ENCODE peak calls at places on chromosome 22, in six cellular contexts. One of them, this sample, is unnamed.

GRCh38 chr22:38628444-38628843 is 27.7 kb downstream of the FAM227A start:
- DNase-seq in GM23248: no peak
- DNase-seq in HT1080: no peak
- DNase-seq in RWPE1: no peak
- DNase-seq in GDM1: no peak
- DNase-seq in posterior cingulate gyrus: no peak
- DNase-seq in this sample: no peak

GRCh38 chr22:44351685-44352377 is 39.1 kb upstream of the SHISAL1 start:
- DNase-seq in GM23248: peak; percentile 97
- DNase-seq in HT1080: peak; percentile 80
- DNase-seq in RWPE1: peak; percentile 76
- DNase-seq in GDM1: no peak
- DNase-seq in posterior cingulate gyrus: no peak
- DNase-seq in this sample: no peak

GRCh38 chr22:43136255-43136654 is 6.9 kb downstream of the MCAT start:
- DNase-seq in GM23248: peak; percentile 47
- DNase-seq in HT1080: no peak
- DNase-seq in RWPE1: no peak
- DNase-seq in GDM1: peak; percentile 13
- DNase-seq in posterior cingulate gyrus: no peak
- DNase-seq in this sample: no peak

GRCh38 chr22:46964773-46965550 is 202.5 kb downstream of the TBC1D22A start:
- DNase-seq in GM23248: no peak
- DNase-seq in HT1080: no peak
- DNase-seq in RWPE1: no peak
- DNase-seq in GDM1: no peak
- DNase-seq in posterior cingulate gyrus: no peak
- DNase-seq in this sample: no peak

GRCh38 chr22:20551805-20552449 is 44.5 kb downstream of the MED15 start:
- DNase-seq in GM23248: peak; percentile 60
- DNase-seq in HT1080: no peak
- DNase-seq in RWPE1: no peak
- DNase-seq in GDM1: no peak
- DNase-seq in posterior cingulate gyrus: peak; percentile 40
- DNase-seq in this sample: peak; percentile 43

GRCh38 chr22:50621491-50621880 is 6.5 kb downstream of the ARSA start:
- DNase-seq in GM23248: no peak
- DNase-seq in HT1080: no peak
- DNase-seq in RWPE1: no peak
- DNase-seq in GDM1: peak; percentile 61
- DNase-seq in posterior cingulate gyrus: no peak
- DNase-seq in this sample: no peak

GRCh38 chr22:22171357-22172218 is 73.0 kb upstream of the VPREB1 start:
- DNase-seq in GM23248: peak; percentile 21
- DNase-seq in HT1080: peak; percentile 15
- DNase-seq in RWPE1: peak; percentile 2
- DNase-seq in GDM1: no peak
- DNase-seq in posterior cingulate gyrus: no peak
- DNase-seq in this sample: no peak

GRCh38 chr22:50622723-50623327 is 5.1 kb downstream of the ARSA start:
- DNase-seq in GM23248: no peak
- DNase-seq in HT1080: no peak
- DNase-seq in RWPE1: no peak
- DNase-seq in GDM1: no peak
- DNase-seq in posterior cingulate gyrus: no peak
- DNase-seq in this sample: no peak

GRCh38 chr22:19291218-19291579 is 320 bp downstream of the CLTCL1 start:
- DNase-seq in GM23248: peak; percentile 71
- DNase-seq in HT1080: peak; percentile 23
- DNase-seq in RWPE1: no peak
- DNase-seq in GDM1: no peak
- DNase-seq in posterior cingulate gyrus: no peak
- DNase-seq in this sample: no peak

GRCh38 chr22:18059991-18060390 is 17.8 kb upstream of the PEX26 start:
- DNase-seq in GM23248: no peak
- DNase-seq in HT1080: no peak
- DNase-seq in RWPE1: no peak
- DNase-seq in GDM1: no peak
- DNase-seq in posterior cingulate gyrus: no peak
- DNase-seq in this sample: no peak

GRCh38 chr22:26320469-26320868 is 108.6 kb upstream of the ASPHD2 start:
- DNase-seq in GM23248: peak; percentile 39
- DNase-seq in HT1080: no peak
- DNase-seq in RWPE1: no peak
- DNase-seq in GDM1: no peak
- DNase-seq in posterior cingulate gyrus: no peak
- DNase-seq in this sample: no peak

GRCh38 chr22:37894939-37895670 is 11.0 kb upstream of the MICALL1 start:
- DNase-seq in GM23248: no peak
- DNase-seq in HT1080: no peak
- DNase-seq in RWPE1: no peak
- DNase-seq in GDM1: no peak
- DNase-seq in posterior cingulate gyrus: no peak
- DNase-seq in this sample: no peak

GRCh38 chr22:23113067-23113846 is 28.5 kb downstream of the RSPH14 start:
- DNase-seq in GM23248: no peak
- DNase-seq in HT1080: no peak
- DNase-seq in RWPE1: no peak
- DNase-seq in GDM1: no peak
- DNase-seq in posterior cingulate gyrus: peak; percentile 71
- DNase-seq in this sample: peak; percentile 63

GRCh38 chr22:41822289-41823057 is 10.4 kb upstream of the SREBF2 start:
- DNase-seq in GM23248: peak; percentile 80
- DNase-seq in HT1080: peak; percentile 79
- DNase-seq in RWPE1: peak; percentile 64
- DNase-seq in GDM1: peak; percentile 16
- DNase-seq in posterior cingulate gyrus: no peak
- DNase-seq in this sample: no peak

GRCh38 chr22:32411829-32412592 is at the start of gene RTCB:
- DNase-seq in GM23248: peak; percentile 95
- DNase-seq in HT1080: peak; percentile 82
- DNase-seq in RWPE1: peak; percentile 50
- DNase-seq in GDM1: peak; percentile 77
- DNase-seq in posterior cingulate gyrus: peak; percentile 87
- DNase-seq in this sample: peak; percentile 87

GRCh38 chr22:49476800-49477400 is 350.8 kb downstream of the BRD1 start:
- DNase-seq in GM23248: no peak
- DNase-seq in HT1080: no peak
- DNase-seq in RWPE1: no peak
- DNase-seq in GDM1: no peak
- DNase-seq in posterior cingulate gyrus: no peak
- DNase-seq in this sample: no peak

GRCh38 chr22:38243007-38243775 is 29.6 kb downstream of the TMEM184B start:
- DNase-seq in GM23248: no peak
- DNase-seq in HT1080: no peak
- DNase-seq in RWPE1: peak; percentile 33
- DNase-seq in GDM1: no peak
- DNase-seq in posterior cingulate gyrus: no peak
- DNase-seq in this sample: peak; percentile 62

GRCh38 chr22:45884201-45885067 is 92.5 kb downstream of the WNT7B start:
- DNase-seq in GM23248: no peak
- DNase-seq in HT1080: no peak
- DNase-seq in RWPE1: no peak
- DNase-seq in GDM1: no peak
- DNase-seq in posterior cingulate gyrus: no peak
- DNase-seq in this sample: no peak

GRCh38 chr22:20783844-20784723 is 10.2 kb downstream of the SERPIND1 start:
- DNase-seq in GM23248: peak; percentile 70
- DNase-seq in HT1080: peak; percentile 82
- DNase-seq in RWPE1: peak; percentile 17
- DNase-seq in GDM1: peak; percentile 27
- DNase-seq in posterior cingulate gyrus: no peak
- DNase-seq in this sample: no peak

GRCh38 chr22:23772315-23773246 is at the start of gene MMP11:
- DNase-seq in GM23248: peak; percentile 70
- DNase-seq in HT1080: no peak
- DNase-seq in RWPE1: peak; percentile 44
- DNase-seq in GDM1: no peak
- DNase-seq in posterior cingulate gyrus: no peak
- DNase-seq in this sample: no peak

GRCh38 chr22:27663812-27664211 is 137.7 kb downstream of the MN1 start:
- DNase-seq in GM23248: peak; percentile 28
- DNase-seq in HT1080: peak; percentile 42
- DNase-seq in RWPE1: no peak
- DNase-seq in GDM1: peak; percentile 20
- DNase-seq in posterior cingulate gyrus: no peak
- DNase-seq in this sample: no peak

GRCh38 chr22:31611065-31611760 is 50.8 kb downstream of the PISD start:
- DNase-seq in GM23248: no peak
- DNase-seq in HT1080: no peak
- DNase-seq in RWPE1: no peak
- DNase-seq in GDM1: no peak
- DNase-seq in posterior cingulate gyrus: no peak
- DNase-seq in this sample: no peak

GRCh38 chr22:36197065-36197440 is 4.6 kb downstream of the APOL4 start:
- DNase-seq in GM23248: peak; percentile 47
- DNase-seq in HT1080: peak; percentile 55
- DNase-seq in RWPE1: no peak
- DNase-seq in GDM1: peak; percentile 22
- DNase-seq in posterior cingulate gyrus: no peak
- DNase-seq in this sample: peak; percentile 15

GRCh38 chr22:42893366-42894150 is 36.5 kb upstream of the ARFGAP3 start:
- DNase-seq in GM23248: no peak
- DNase-seq in HT1080: no peak
- DNase-seq in RWPE1: no peak
- DNase-seq in GDM1: no peak
- DNase-seq in posterior cingulate gyrus: no peak
- DNase-seq in this sample: no peak

GRCh38 chr22:29225422-29226090 is 19.9 kb downstream of the EMID1 start:
- DNase-seq in GM23248: peak; percentile 69
- DNase-seq in HT1080: peak; percentile 14
- DNase-seq in RWPE1: no peak
- DNase-seq in GDM1: no peak
- DNase-seq in posterior cingulate gyrus: no peak
- DNase-seq in this sample: no peak

GRCh38 chr22:45308624-45309421 is 911 bp upstream of the FAM118A start:
- DNase-seq in GM23248: no peak
- DNase-seq in HT1080: no peak
- DNase-seq in RWPE1: no peak
- DNase-seq in GDM1: no peak
- DNase-seq in posterior cingulate gyrus: no peak
- DNase-seq in this sample: no peak

GRCh38 chr22:20648306-20648903 is 125.5 kb upstream of the SERPIND1 start:
- DNase-seq in GM23248: no peak
- DNase-seq in HT1080: no peak
- DNase-seq in RWPE1: no peak
- DNase-seq in GDM1: no peak
- DNase-seq in posterior cingulate gyrus: no peak
- DNase-seq in this sample: no peak

GRCh38 chr22:41382098-41382578 is 396 bp downstream of the TEF start:
- DNase-seq in GM23248: peak; percentile 72
- DNase-seq in HT1080: no peak
- DNase-seq in RWPE1: peak; percentile 57
- DNase-seq in GDM1: no peak
- DNase-seq in posterior cingulate gyrus: peak; percentile 64
- DNase-seq in this sample: peak; percentile 82

GRCh38 chr22:41831383-41831782 is 1.5 kb upstream of the SREBF2 start:
- DNase-seq in GM23248: peak; percentile 54
- DNase-seq in HT1080: no peak
- DNase-seq in RWPE1: no peak
- DNase-seq in GDM1: peak; percentile 13
- DNase-seq in posterior cingulate gyrus: no peak
- DNase-seq in this sample: no peak

GRCh38 chr22:45444168-45444567 is 30.7 kb downstream of the RIBC2 start:
- DNase-seq in GM23248: no peak
- DNase-seq in HT1080: no peak
- DNase-seq in RWPE1: no peak
- DNase-seq in GDM1: no peak
- DNase-seq in posterior cingulate gyrus: no peak
- DNase-seq in this sample: no peak

GRCh38 chr22:37675930-37676571 is 615 bp downstream of the LGALS1 start:
- DNase-seq in GM23248: peak; percentile 68
- DNase-seq in HT1080: no peak
- DNase-seq in RWPE1: no peak
- DNase-seq in GDM1: no peak
- DNase-seq in posterior cingulate gyrus: no peak
- DNase-seq in this sample: peak; percentile 53

GRCh38 chr22:17780116-17780740 is 6.0 kb upstream of the BID start:
- DNase-seq in GM23248: no peak
- DNase-seq in HT1080: no peak
- DNase-seq in RWPE1: no peak
- DNase-seq in GDM1: no peak
- DNase-seq in posterior cingulate gyrus: no peak
- DNase-seq in this sample: no peak

GRCh38 chr22:49503896-49504521 is 323.7 kb downstream of the BRD1 start:
- DNase-seq in GM23248: no peak
- DNase-seq in HT1080: peak; percentile 20
- DNase-seq in RWPE1: no peak
- DNase-seq in GDM1: no peak
- DNase-seq in posterior cingulate gyrus: no peak
- DNase-seq in this sample: no peak

GRCh38 chr22:44719586-44720368 is 17.8 kb downstream of the PRR5 start:
- DNase-seq in GM23248: no peak
- DNase-seq in HT1080: no peak
- DNase-seq in RWPE1: no peak
- DNase-seq in GDM1: no peak
- DNase-seq in posterior cingulate gyrus: no peak
- DNase-seq in this sample: no peak

GRCh38 chr22:49632199-49633009 is 195.3 kb downstream of the BRD1 start:
- DNase-seq in GM23248: peak; percentile 73
- DNase-seq in HT1080: no peak
- DNase-seq in RWPE1: peak; percentile 58
- DNase-seq in GDM1: no peak
- DNase-seq in posterior cingulate gyrus: peak; percentile 54
- DNase-seq in this sample: peak; percentile 58

GRCh38 chr22:42321908-42322561 is 51.6 kb upstream of the TCF20 start:
- DNase-seq in GM23248: no peak
- DNase-seq in HT1080: no peak
- DNase-seq in RWPE1: no peak
- DNase-seq in GDM1: no peak
- DNase-seq in posterior cingulate gyrus: no peak
- DNase-seq in this sample: no peak

GRCh38 chr22:19904174-19904856 is 37.3 kb upstream of the COMT start:
- DNase-seq in GM23248: no peak
- DNase-seq in HT1080: no peak
- DNase-seq in RWPE1: no peak
- DNase-seq in GDM1: no peak
- DNase-seq in posterior cingulate gyrus: no peak
- DNase-seq in this sample: no peak

GRCh38 chr22:42367980-42368378 is 64.2 kb downstream of the NFAM1 start:
- DNase-seq in GM23248: peak; percentile 14
- DNase-seq in HT1080: no peak
- DNase-seq in RWPE1: no peak
- DNase-seq in GDM1: no peak
- DNase-seq in posterior cingulate gyrus: no peak
- DNase-seq in this sample: no peak

GRCh38 chr22:50051930-50052329 is 6.2 kb downstream of the TTLL8 start:
- DNase-seq in GM23248: no peak
- DNase-seq in HT1080: no peak
- DNase-seq in RWPE1: no peak
- DNase-seq in GDM1: no peak
- DNase-seq in posterior cingulate gyrus: no peak
- DNase-seq in this sample: no peak

GRCh38 chr22:40499187-40499753 is 128.9 kb downstream of the SGSM3 start:
- DNase-seq in GM23248: peak; percentile 95
- DNase-seq in HT1080: peak; percentile 97
- DNase-seq in RWPE1: peak; percentile 57
- DNase-seq in GDM1: no peak
- DNase-seq in posterior cingulate gyrus: no peak
- DNase-seq in this sample: no peak

This sample was measured in substantia nigra.